ENCODE peak calls at places on chromosome 19, in ten cellular contexts. One of them, this sample, is unnamed.

GRCh38 chr19:5448374-5448773 is 6.8 kb upstream of the ZNRF4 start:
- DNase-seq in tibial nerve: no peak
- DNase-seq in ovary: no peak
- DNase-seq in CD4-positive, CD25-positive, alpha-beta regulatory T cell: no peak
- DNase-seq in brain microvascular endothelial cell: no peak
- DNase-seq in endodermal cell: no peak
- DNase-seq in psoas muscle: no peak
- DNase-seq in uterus: no peak
- DNase-seq in CD8-positive, alpha-beta T cell: no peak
- DNase-seq in body of pancreas: no peak
- DNase-seq in this sample: no peak

GRCh38 chr19:35060160-35060855 is 18.8 kb downstream of the HPN start:
- DNase-seq in tibial nerve: no peak
- DNase-seq in ovary: no peak
- DNase-seq in CD4-positive, CD25-positive, alpha-beta regulatory T cell: no peak
- DNase-seq in brain microvascular endothelial cell: no peak
- DNase-seq in endodermal cell: no peak
- DNase-seq in psoas muscle: no peak
- DNase-seq in uterus: no peak
- DNase-seq in CD8-positive, alpha-beta T cell: no peak
- DNase-seq in body of pancreas: no peak
- DNase-seq in this sample: no peak

GRCh38 chr19:2720777-2721569 is at the start of gene DIRAS1:
- DNase-seq in tibial nerve: no peak
- DNase-seq in ovary: no peak
- DNase-seq in CD4-positive, CD25-positive, alpha-beta regulatory T cell: no peak
- DNase-seq in brain microvascular endothelial cell: no peak
- DNase-seq in endodermal cell: peak; percentile 88
- DNase-seq in psoas muscle: no peak
- DNase-seq in uterus: no peak
- DNase-seq in CD8-positive, alpha-beta T cell: no peak
- DNase-seq in body of pancreas: no peak
- DNase-seq in this sample: no peak

GRCh38 chr19:41871573-41872383 is 5.3 kb upstream of the CD79A start:
- DNase-seq in tibial nerve: no peak
- DNase-seq in ovary: no peak
- DNase-seq in CD4-positive, CD25-positive, alpha-beta regulatory T cell: peak; percentile 90
- DNase-seq in brain microvascular endothelial cell: no peak
- DNase-seq in endodermal cell: peak; percentile 74
- DNase-seq in psoas muscle: no peak
- DNase-seq in uterus: no peak
- DNase-seq in CD8-positive, alpha-beta T cell: peak; percentile 61
- DNase-seq in body of pancreas: no peak
- DNase-seq in this sample: no peak

GRCh38 chr19:5680083-5680436 is 256 bp downstream of the MICOS13 start:
- DNase-seq in tibial nerve: no peak
- DNase-seq in ovary: no peak
- DNase-seq in CD4-positive, CD25-positive, alpha-beta regulatory T cell: no peak
- DNase-seq in brain microvascular endothelial cell: peak; percentile 18
- DNase-seq in endodermal cell: no peak
- DNase-seq in psoas muscle: no peak
- DNase-seq in uterus: no peak
- DNase-seq in CD8-positive, alpha-beta T cell: no peak
- DNase-seq in body of pancreas: no peak
- DNase-seq in this sample: no peak

GRCh38 chr19:7926021-7926726 is at the start of gene CTXN1:
- DNase-seq in tibial nerve: peak; percentile 58
- DNase-seq in ovary: peak; percentile 87
- DNase-seq in CD4-positive, CD25-positive, alpha-beta regulatory T cell: peak; percentile 41
- DNase-seq in brain microvascular endothelial cell: no peak
- DNase-seq in endodermal cell: peak; percentile 93
- DNase-seq in psoas muscle: peak; percentile 71
- DNase-seq in uterus: peak; percentile 75
- DNase-seq in CD8-positive, alpha-beta T cell: peak; percentile 82
- DNase-seq in body of pancreas: peak; percentile 79
- DNase-seq in this sample: no peak

GRCh38 chr19:4715529-4716221 is 8.0 kb downstream of the DPP9 start:
- DNase-seq in tibial nerve: no peak
- DNase-seq in ovary: no peak
- DNase-seq in CD4-positive, CD25-positive, alpha-beta regulatory T cell: no peak
- DNase-seq in brain microvascular endothelial cell: no peak
- DNase-seq in endodermal cell: no peak
- DNase-seq in psoas muscle: no peak
- DNase-seq in uterus: no peak
- DNase-seq in CD8-positive, alpha-beta T cell: no peak
- DNase-seq in body of pancreas: no peak
- DNase-seq in this sample: no peak

GRCh38 chr19:35404879-35405622 is 34.2 kb downstream of the GPR42 start:
- DNase-seq in tibial nerve: no peak
- DNase-seq in ovary: no peak
- DNase-seq in CD4-positive, CD25-positive, alpha-beta regulatory T cell: no peak
- DNase-seq in brain microvascular endothelial cell: peak; percentile 81
- DNase-seq in endodermal cell: peak; percentile 67
- DNase-seq in psoas muscle: peak; percentile 34
- DNase-seq in uterus: no peak
- DNase-seq in CD8-positive, alpha-beta T cell: no peak
- DNase-seq in body of pancreas: no peak
- DNase-seq in this sample: no peak

GRCh38 chr19:41626877-41627276 is at the start of gene CEACAM4:
- DNase-seq in tibial nerve: no peak
- DNase-seq in ovary: no peak
- DNase-seq in CD4-positive, CD25-positive, alpha-beta regulatory T cell: no peak
- DNase-seq in brain microvascular endothelial cell: no peak
- DNase-seq in endodermal cell: peak; percentile 20
- DNase-seq in psoas muscle: no peak
- DNase-seq in uterus: no peak
- DNase-seq in CD8-positive, alpha-beta T cell: no peak
- DNase-seq in body of pancreas: no peak
- DNase-seq in this sample: no peak

GRCh38 chr19:46442808-46443450 is 14.2 kb upstream of the PNMA8C start:
- DNase-seq in tibial nerve: no peak
- DNase-seq in ovary: peak; percentile 74
- DNase-seq in CD4-positive, CD25-positive, alpha-beta regulatory T cell: no peak
- DNase-seq in brain microvascular endothelial cell: peak; percentile 59
- DNase-seq in endodermal cell: no peak
- DNase-seq in psoas muscle: peak; percentile 19
- DNase-seq in uterus: peak; percentile 49
- DNase-seq in CD8-positive, alpha-beta T cell: no peak
- DNase-seq in body of pancreas: peak; percentile 66
- DNase-seq in this sample: no peak

GRCh38 chr19:5957132-5957531 is 20.8 kb downstream of the RANBP3 start:
- DNase-seq in tibial nerve: no peak
- DNase-seq in ovary: no peak
- DNase-seq in CD4-positive, CD25-positive, alpha-beta regulatory T cell: no peak
- DNase-seq in brain microvascular endothelial cell: no peak
- DNase-seq in endodermal cell: no peak
- DNase-seq in psoas muscle: no peak
- DNase-seq in uterus: no peak
- DNase-seq in CD8-positive, alpha-beta T cell: no peak
- DNase-seq in body of pancreas: no peak
- DNase-seq in this sample: no peak

GRCh38 chr19:4660181-4660791 is 9.9 kb downstream of the MYDGF start:
- DNase-seq in tibial nerve: no peak
- DNase-seq in ovary: no peak
- DNase-seq in CD4-positive, CD25-positive, alpha-beta regulatory T cell: peak; percentile 32
- DNase-seq in brain microvascular endothelial cell: no peak
- DNase-seq in endodermal cell: peak; percentile 92
- DNase-seq in psoas muscle: no peak
- DNase-seq in uterus: no peak
- DNase-seq in CD8-positive, alpha-beta T cell: no peak
- DNase-seq in body of pancreas: no peak
- DNase-seq in this sample: no peak

GRCh38 chr19:40588110-40588854 is 11.6 kb downstream of the SHKBP1 start:
- DNase-seq in tibial nerve: no peak
- DNase-seq in ovary: no peak
- DNase-seq in CD4-positive, CD25-positive, alpha-beta regulatory T cell: no peak
- DNase-seq in brain microvascular endothelial cell: peak; percentile 32
- DNase-seq in endodermal cell: peak; percentile 43
- DNase-seq in psoas muscle: no peak
- DNase-seq in uterus: no peak
- DNase-seq in CD8-positive, alpha-beta T cell: no peak
- DNase-seq in body of pancreas: no peak
- DNase-seq in this sample: no peak

DNA sequence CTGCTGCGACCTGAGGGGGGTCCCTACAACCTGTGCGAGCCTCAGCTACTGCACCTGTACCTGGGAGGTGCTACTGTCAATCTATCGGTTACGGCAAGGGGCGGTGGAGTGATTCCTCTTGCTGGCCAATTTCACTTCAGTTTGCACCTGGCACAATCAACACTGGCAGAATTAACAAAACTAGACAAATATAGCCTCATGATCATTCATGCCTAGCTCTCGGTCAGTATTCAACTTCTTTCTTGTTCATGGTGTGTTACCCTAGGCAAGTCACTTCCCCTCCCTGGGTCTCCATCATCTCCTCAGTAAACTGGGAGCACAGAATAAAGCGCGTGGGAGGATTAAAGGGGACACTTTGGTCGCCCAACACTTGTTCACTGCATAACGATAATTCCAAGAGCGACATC is 621 bp downstream of the HAUS8 start:
- DNase-seq in tibial nerve: no peak
- DNase-seq in ovary: no peak
- DNase-seq in CD4-positive, CD25-positive, alpha-beta regulatory T cell: no peak
- DNase-seq in brain microvascular endothelial cell: no peak
- DNase-seq in endodermal cell: no peak
- DNase-seq in psoas muscle: no peak
- DNase-seq in uterus: no peak
- DNase-seq in CD8-positive, alpha-beta T cell: no peak
- DNase-seq in body of pancreas: no peak
- DNase-seq in this sample: no peak
- H3K27ac ChIP-seq in tibial nerve: no peak overlapping the region
- H3K27ac ChIP-seq in ovary: no peak overlapping the region
- H3K27ac ChIP-seq in CD4-positive, CD25-positive, alpha-beta regulatory T cell: peak overlapping the region; percentile 94
- H3K27ac ChIP-seq in brain microvascular endothelial cell: peak overlapping the region; percentile 62
- H3K27ac ChIP-seq in endodermal cell: peak overlapping the region; percentile 84
- H3K27ac ChIP-seq in psoas muscle: peak overlapping the region; percentile 81
- H3K27ac ChIP-seq in uterus: peak overlapping the region; percentile 92
- H3K27ac ChIP-seq in CD8-positive, alpha-beta T cell: peak overlapping the region; percentile 85
- H3K27ac ChIP-seq in body of pancreas: peak overlapping the region; percentile 82
- H3K27ac ChIP-seq in this sample: no peak overlapping the region

GRCh38 chr19:50873056-50873455 is at the start of gene KLK2:
- DNase-seq in tibial nerve: no peak
- DNase-seq in ovary: no peak
- DNase-seq in CD4-positive, CD25-positive, alpha-beta regulatory T cell: no peak
- DNase-seq in brain microvascular endothelial cell: no peak
- DNase-seq in endodermal cell: no peak
- DNase-seq in psoas muscle: no peak
- DNase-seq in uterus: no peak
- DNase-seq in CD8-positive, alpha-beta T cell: no peak
- DNase-seq in body of pancreas: no peak
- DNase-seq in this sample: no peak
- H3K27me3 ChIP-seq in tibial nerve: peaks cover 16% of the 10 kb centered on the region
- H3K27me3 ChIP-seq in ovary: no peaks in the 10 kb centered on the region
- H3K27me3 ChIP-seq in CD4-positive, CD25-positive, alpha-beta regulatory T cell: peaks cover 2% of the 10 kb centered on the region
- H3K27me3 ChIP-seq in brain microvascular endothelial cell: no peaks in the 10 kb centered on the region
- H3K27me3 ChIP-seq in endodermal cell: no peaks in the 10 kb centered on the region
- H3K27me3 ChIP-seq in psoas muscle: peaks cover 3% of the 10 kb centered on the region
- H3K27me3 ChIP-seq in uterus: no peaks in the 10 kb centered on the region
- H3K27me3 ChIP-seq in CD8-positive, alpha-beta T cell: peaks cover 9% of the 10 kb centered on the region
- H3K27me3 ChIP-seq in body of pancreas: peaks cover 6% of the 10 kb centered on the region
- H3K27me3 ChIP-seq in this sample: peaks cover 58% of the 10 kb centered on the region

DNA sequence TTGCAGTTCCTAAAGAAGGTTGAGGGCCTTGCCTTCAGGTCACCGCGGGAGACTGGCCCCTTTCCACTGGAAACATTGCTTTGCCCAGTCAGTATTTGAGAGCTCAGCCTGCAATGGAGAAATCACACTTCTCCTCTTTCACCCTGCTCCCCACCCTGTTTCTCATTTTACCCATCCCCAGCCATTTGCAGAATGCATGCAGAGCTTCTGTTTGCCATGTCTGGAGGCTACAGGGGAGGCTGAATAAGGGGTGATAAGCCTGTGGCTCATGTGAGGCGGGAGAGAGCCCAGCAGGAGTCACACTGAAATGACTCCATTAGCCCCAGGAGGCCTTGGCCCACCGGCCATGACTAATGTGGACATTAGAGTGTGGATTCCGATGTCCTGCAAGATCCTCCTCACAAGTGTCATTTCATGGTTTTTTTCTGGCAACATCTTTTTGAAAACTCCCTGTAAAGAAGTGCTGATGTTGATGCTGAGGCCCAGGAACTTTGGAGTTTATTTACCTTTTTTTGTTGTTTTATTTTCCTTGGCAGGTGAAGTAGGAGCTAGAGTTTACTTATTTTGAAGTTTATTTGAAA is 6.3 kb downstream of the SPINT2 start:
- DNase-seq in tibial nerve: no peak
- DNase-seq in ovary: no peak
- DNase-seq in CD4-positive, CD25-positive, alpha-beta regulatory T cell: no peak
- DNase-seq in brain microvascular endothelial cell: peak; percentile 52
- DNase-seq in endodermal cell: no peak
- DNase-seq in psoas muscle: no peak
- DNase-seq in uterus: no peak
- DNase-seq in CD8-positive, alpha-beta T cell: no peak
- DNase-seq in body of pancreas: no peak
- DNase-seq in this sample: no peak
- H3K27ac ChIP-seq in tibial nerve: no peak overlapping the region
- H3K27ac ChIP-seq in ovary: no peak overlapping the region
- H3K27ac ChIP-seq in CD4-positive, CD25-positive, alpha-beta regulatory T cell: no peak overlapping the region
- H3K27ac ChIP-seq in brain microvascular endothelial cell: no peak overlapping the region
- H3K27ac ChIP-seq in endodermal cell: peak overlapping the region; percentile 34
- H3K27ac ChIP-seq in psoas muscle: no peak overlapping the region
- H3K27ac ChIP-seq in uterus: no peak overlapping the region
- H3K27ac ChIP-seq in CD8-positive, alpha-beta T cell: no peak overlapping the region
- H3K27ac ChIP-seq in body of pancreas: peak overlapping the region; percentile 11
- H3K27ac ChIP-seq in this sample: no peak overlapping the region

GRCh38 chr19:50510121-50510670 is 795 bp downstream of the JOSD2 start:
- DNase-seq in tibial nerve: no peak
- DNase-seq in ovary: no peak
- DNase-seq in CD4-positive, CD25-positive, alpha-beta regulatory T cell: no peak
- DNase-seq in brain microvascular endothelial cell: no peak
- DNase-seq in endodermal cell: no peak
- DNase-seq in psoas muscle: no peak
- DNase-seq in uterus: no peak
- DNase-seq in CD8-positive, alpha-beta T cell: no peak
- DNase-seq in body of pancreas: no peak
- DNase-seq in this sample: no peak

GRCh38 chr19:50512112-50512998 is 1.4 kb downstream of the ASPDH start:
- DNase-seq in tibial nerve: no peak
- DNase-seq in ovary: peak; percentile 61
- DNase-seq in CD4-positive, CD25-positive, alpha-beta regulatory T cell: no peak
- DNase-seq in brain microvascular endothelial cell: no peak
- DNase-seq in endodermal cell: no peak
- DNase-seq in psoas muscle: no peak
- DNase-seq in uterus: no peak
- DNase-seq in CD8-positive, alpha-beta T cell: no peak
- DNase-seq in body of pancreas: peak; percentile 31
- DNase-seq in this sample: no peak

GRCh38 chr19:50511069-50511822 is at the start of gene JOSD2:
- DNase-seq in tibial nerve: peak; percentile 98
- DNase-seq in ovary: peak; percentile 99
- DNase-seq in CD4-positive, CD25-positive, alpha-beta regulatory T cell: peak; percentile 100
- DNase-seq in brain microvascular endothelial cell: peak; percentile 99
- DNase-seq in endodermal cell: peak; percentile 98
- DNase-seq in psoas muscle: peak; percentile 99
- DNase-seq in uterus: peak; percentile 99
- DNase-seq in CD8-positive, alpha-beta T cell: peak; percentile 95
- DNase-seq in body of pancreas: peak; percentile 96
- DNase-seq in this sample: peak; percentile 98

GRCh38 chr19:50509366-50509765 is 1.6 kb downstream of the JOSD2 start:
- DNase-seq in tibial nerve: no peak
- DNase-seq in ovary: no peak
- DNase-seq in CD4-positive, CD25-positive, alpha-beta regulatory T cell: no peak
- DNase-seq in brain microvascular endothelial cell: no peak
- DNase-seq in endodermal cell: no peak
- DNase-seq in psoas muscle: no peak
- DNase-seq in uterus: no peak
- DNase-seq in CD8-positive, alpha-beta T cell: no peak
- DNase-seq in body of pancreas: no peak
- DNase-seq in this sample: no peak

GRCh38 chr19:50510700-50511068 is 307 bp downstream of the JOSD2 start:
- DNase-seq in tibial nerve: no peak
- DNase-seq in ovary: no peak
- DNase-seq in CD4-positive, CD25-positive, alpha-beta regulatory T cell: no peak
- DNase-seq in brain microvascular endothelial cell: no peak
- DNase-seq in endodermal cell: no peak
- DNase-seq in psoas muscle: no peak
- DNase-seq in uterus: no peak
- DNase-seq in CD8-positive, alpha-beta T cell: no peak
- DNase-seq in body of pancreas: no peak
- DNase-seq in this sample: no peak
- H3K27me3 ChIP-seq in tibial nerve: no peaks in the 10 kb centered on the region
- H3K27me3 ChIP-seq in ovary: no peaks in the 10 kb centered on the region
- H3K27me3 ChIP-seq in CD4-positive, CD25-positive, alpha-beta regulatory T cell: no peaks in the 10 kb centered on the region
- H3K27me3 ChIP-seq in brain microvascular endothelial cell: no peaks in the 10 kb centered on the region
- H3K27me3 ChIP-seq in endodermal cell: no peaks in the 10 kb centered on the region
- H3K27me3 ChIP-seq in psoas muscle: no peaks in the 10 kb centered on the region
- H3K27me3 ChIP-seq in uterus: no peaks in the 10 kb centered on the region
- H3K27me3 ChIP-seq in CD8-positive, alpha-beta T cell: no peaks in the 10 kb centered on the region
- H3K27me3 ChIP-seq in body of pancreas: no peaks in the 10 kb centered on the region
- H3K27me3 ChIP-seq in this sample: no peaks in the 10 kb centered on the region

This sample was measured in dorsolateral prefrontal cortex.